ENCODE peak calls at places on chromosome X, in nine cellular contexts. R is nephron progenitor cell, I is midbrain, W is cardiac muscle cell, E is NCI-H2029 treated with DMSO at 0.1 percent for 48 hours, J is hippocampal formation, H is GM12865, Z is A549, D is brain microvascular endothelial cell. V is an unnamed sample.

GRCh38 chrX:63050225-63050624 is 300.9 kb downstream of the SPIN4 start:
- DNase-seq in R (no peak), I (no peak), W (no peak), E (no peak), J (no peak), H (peak; percentile 36), Z (no peak), D (no peak), V (peak; percentile 4)

GRCh38 chrX:70262952-70263567 is 3.1 kb upstream of the P2RY4 start:
- DNase-seq in R (peak; percentile 56), I (peak; percentile 1), W (peak; percentile 48), E (peak; percentile 13), J (no peak), H (peak; percentile 28), Z (peak; percentile 42), D (peak; percentile 20), V (peak; percentile 28)

GRCh38 chrX:6965729-6966128 is 181.8 kb upstream of the STS start:
- DNase-seq in R (no peak), I (no peak), W (no peak), E (no peak), J (no peak), H (no peak), Z (no peak), D (no peak), V (no peak)

GRCh38 chrX:143945171-143945570 is 61.3 kb downstream of the UBE2NL start:
- DNase-seq in R (no peak), I (no peak), W (no peak), E (no peak), J (no peak), H (no peak), Z (no peak), D (no peak), V (no peak)

GRCh38 chrX:12890467-12890866 is 16.0 kb upstream of the TLR8 start:
- DNase-seq in R (no peak), I (no peak), W (peak; percentile 68), E (no peak), J (no peak), H (peak; percentile 80), Z (no peak), D (no peak), V (no peak)

GRCh38 chrX:26026179-26026578 is 112.0 kb upstream of the MAGEB18 start:
- DNase-seq in R (no peak), I (no peak), W (no peak), E (no peak), J (no peak), H (no peak), Z (no peak), D (no peak), V (no peak)

GRCh38 chrX:42944381-42944998 is 166.5 kb upstream of the PPP1R2C start:
- DNase-seq in R (no peak), I (no peak), W (no peak), E (no peak), J (no peak), H (peak; percentile 46), Z (no peak), D (no peak), V (no peak)

GRCh38 chrX:2587146-2587545 is 86.4 kb upstream of the DHRSX start:
- DNase-seq in R (no peak), I (no peak), W (no peak), E (no peak), J (no peak), H (peak; percentile 25), Z (no peak), D (no peak), V (no peak)

GRCh38 chrX:9765072-9765736 is 443 bp downstream of the GPR143 start:
- DNase-seq in R (peak; percentile 47), I (no peak), W (no peak), E (no peak), J (no peak), H (no peak), Z (no peak), D (no peak), V (no peak)

GRCh38 chrX:48998391-48998790 is 3.7 kb downstream of the GRIPAP1 start:
- DNase-seq in R (no peak), I (no peak), W (peak; percentile 2), E (no peak), J (no peak), H (peak; percentile 14), Z (no peak), D (no peak), V (no peak)

GRCh38 chrX:65451663-65452062 is 82.9 kb downstream of the LAS1L start:
- DNase-seq in R (peak; percentile 10), I (no peak), W (peak; percentile 14), E (no peak), J (no peak), H (peak; percentile 51), Z (no peak), D (peak; percentile 48), V (peak; percentile 24)

GRCh38 chrX:64394059-64394873 is 986 bp downstream of the MTMR8 start:
- DNase-seq in R (no peak), I (no peak), W (no peak), E (no peak), J (no peak), H (no peak), Z (no peak), D (no peak), V (no peak)

GRCh38 chrX:130176942-130177341 is 5.2 kb downstream of the RAB33A start:
- DNase-seq in R (no peak), I (no peak), W (no peak), E (no peak), J (no peak), H (no peak), Z (no peak), D (no peak), V (no peak)

GRCh38 chrX:118156953-118157608 is 40.5 kb upstream of the KLHL13 start:
- DNase-seq in R (no peak), I (no peak), W (no peak), E (no peak), J (no peak), H (no peak), Z (no peak), D (no peak), V (no peak)

GRCh38 chrX:39726810-39727209 is 370.9 kb downstream of the BCOR start:
- DNase-seq in R (no peak), I (no peak), W (peak; percentile 64), E (peak; percentile 16), J (no peak), H (no peak), Z (no peak), D (peak; percentile 33), V (peak; percentile 44)

GRCh38 chrX:107677501-107677901 is 49.2 kb downstream of the PRPS1 start:
- DNase-seq in R (no peak), I (no peak), W (peak; percentile 54), E (no peak), J (no peak), H (no peak), Z (no peak), D (peak; percentile 28), V (no peak)

GRCh38 chrX:131729295-131729694 is 185.4 kb downstream of the OR13H1 start:
- DNase-seq in R (no peak), I (peak; percentile 89), W (no peak), E (no peak), J (no peak), H (peak; percentile 22), Z (no peak), D (peak; percentile 77), V (no peak)

GRCh38 chrX:53594354-53594753 is 92.2 kb downstream of the HUWE1 start:
- DNase-seq in R (no peak), I (no peak), W (peak; percentile 34), E (no peak), J (no peak), H (peak; percentile 1), Z (no peak), D (peak; percentile 24), V (peak; percentile 66)

GRCh38 chrX:136910565-136911040 is 30.1 kb upstream of the RBMX start:
- DNase-seq in R (no peak), I (no peak), W (no peak), E (no peak), J (no peak), H (no peak), Z (no peak), D (no peak), V (no peak)

V was measured in COLO829.